ENCODE peak calls at places on chromosome X, in four cellular contexts. S, F, C and M are unnamed samples.

GRCh38 chrX:143634701-143635442 is 1.0 kb downstream of the SLITRK4 start:
- DNase-seq in S (no peak), F (no peak), C (peak; percentile 43), M (no peak)

GRCh38 chrX:20080277-20080676 is 36.4 kb downstream of the MAP7D2 start:
- DNase-seq in S (no peak), F (no peak), C (no peak), M (no peak)

GRCh38 chrX:132737743-132738142 is 220.7 kb downstream of the HS6ST2 start:
- DNase-seq in S (no peak), F (peak; percentile 52), C (no peak), M (no peak)

GRCh38 chrX:14936561-14936960 is 63.3 kb downstream of the MOSPD2 start:
- DNase-seq in S (no peak), F (no peak), C (no peak), M (no peak)

GRCh38 chrX:147376601-147377387 is 534.9 kb upstream of the FMR1 start:
- DNase-seq in S (no peak), F (no peak), C (no peak), M (no peak)

GRCh38 chrX:46754450-46755075 is 4.4 kb downstream of the SLC9A7 start:
- DNase-seq in S (no peak), F (no peak), C (peak; percentile 6), M (no peak)

GRCh38 chrX:15530318-15530717 is 29.7 kb downstream of the BMX start:
- DNase-seq in S (no peak), F (no peak), C (peak; percentile 12), M (no peak)

GRCh38 chrX:287670-288069 is 6.5 kb downstream of the PLCXD1 start:
- DNase-seq in S (no peak), F (no peak), C (no peak), M (no peak)

GRCh38 chrX:130347336-130347735 is 7.6 kb downstream of the SLC25A14 start:
- DNase-seq in S (no peak), F (no peak), C (no peak), M (no peak)

GRCh38 chrX:40581333-40581910 is 652 bp downstream of the ATP6AP2 start:
- DNase-seq in S (no peak), F (peak; percentile 32), C (no peak), M (no peak)

GRCh38 chrX:42615161-42615563 is 162.8 kb downstream of the PPP1R2C start:
- DNase-seq in S (no peak), F (peak; percentile 18), C (peak; percentile 44), M (no peak)

GRCh38 chrX:20606831-20607230 is 340.1 kb upstream of the RPS6KA3 start:
- DNase-seq in S (no peak), F (no peak), C (no peak), M (no peak)

GRCh38 chrX:123988423-123989116 is 27.1 kb downstream of the STAG2 start:
- DNase-seq in S (no peak), F (no peak), C (no peak), M (no peak)

GRCh38 chrX:145464650-145465049 is 217.3 kb downstream of the SPANXN1 start:
- DNase-seq in S (no peak), F (no peak), C (no peak), M (no peak)

GRCh38 chrX:114152130-114152529 is 431.8 kb upstream of the HTR2C start:
- DNase-seq in S (no peak), F (no peak), C (no peak), M (no peak)

GRCh38 chrX:154024271-154024670 is 4.6 kb upstream of the IRAK1 start:
- DNase-seq in S (no peak), F (no peak), C (no peak), M (no peak)

GRCh38 chrX:117407449-117408170 is 709.0 kb downstream of the KLHL13 start:
- DNase-seq in S (no peak), F (no peak), C (no peak), M (no peak)

GRCh38 chrX:69297521-69297920 is 132.3 kb upstream of the PJA1 start:
- DNase-seq in S (no peak), F (no peak), C (no peak), M (no peak)

GRCh38 chrX:24100713-24101112 is 46.0 kb downstream of the EIF2S3 start:
- DNase-seq in S (no peak), F (no peak), C (no peak), M (no peak)

GRCh38 chrX:29824176-29824906 is 391.0 kb upstream of the MAGEB2 start:
- DNase-seq in S (no peak), F (no peak), C (no peak), M (no peak)

GRCh38 chrX:40508560-40508959 is 72.2 kb upstream of the ATP6AP2 start:
- DNase-seq in S (no peak), F (no peak), C (no peak), M (peak; percentile 43)

GRCh38 chrX:2974946-2975345 is 31.4 kb upstream of the ARSH start:
- DNase-seq in S (no peak), F (no peak), C (no peak), M (no peak)

GRCh38 chrX:135425566-135425965 is 3.8 kb downstream of the SMIM10L2A start:
- DNase-seq in S (no peak), F (no peak), C (no peak), M (no peak)

GRCh38 chrX:4268676-4269075 is 555.2 kb upstream of the PRKX start:
- DNase-seq in S (no peak), F (no peak), C (peak; percentile 23), M (no peak)

GRCh38 chrX:71911023-71911730 is 532 bp downstream of the NHSL2 start:
- DNase-seq in S (peak; percentile 36), F (peak; percentile 25), C (peak; percentile 66), M (no peak)